ENCODE peak calls at places on chromosome 12, in five cellular contexts. One of them, this sample, is unnamed. For H3K36me3, the result is how much of the 10 kb centered on the place peaks cover.

GRCh38 chr12:63845726-63846125 is 1.2 kb downstream of the SRGAP1 start:
- DNase-seq in aorta: no peak
- DNase-seq in ovary: no peak
- DNase-seq in right atrium auricular region: no peak
- DNase-seq in neural progenitor cell: no peak
- DNase-seq in this sample: no peak

GRCh38 chr12:77229640-77230442 is 164.5 kb upstream of the E2F7 start:
- DNase-seq in neural progenitor cell: no peak
- DNase-seq in ovary: no peak
- DNase-seq in aorta: no peak
- DNase-seq in right atrium auricular region: no peak
- DNase-seq in this sample: no peak

GRCh38 chr12:72098622-72099021 is 160.0 kb downstream of the TPH2 start:
- DNase-seq in right atrium auricular region: no peak
- DNase-seq in aorta: no peak
- DNase-seq in ovary: peak
- DNase-seq in neural progenitor cell: no peak
- DNase-seq in this sample: no peak

GRCh38 chr12:22415342-22416309 is 81.1 kb upstream of the ST8SIA1 start:
- DNase-seq in neural progenitor cell: no peak
- DNase-seq in aorta: no peak
- DNase-seq in right atrium auricular region: no peak
- DNase-seq in ovary: no peak
- DNase-seq in this sample: no peak

GRCh38 chr12:1277905-1278304 is 286.9 kb downstream of the ERC1 start:
- DNase-seq in ovary: no peak
- DNase-seq in aorta: no peak
- DNase-seq in neural progenitor cell: peak
- DNase-seq in right atrium auricular region: no peak
- DNase-seq in this sample: no peak

GRCh38 chr12:107353312-107353711 is 260.0 kb upstream of the CRY1 start:
- DNase-seq in right atrium auricular region: no peak
- DNase-seq in aorta: no peak
- DNase-seq in ovary: no peak
- DNase-seq in neural progenitor cell: no peak
- DNase-seq in this sample: no peak

GRCh38 chr12:126772171-126772864 is 1494.7 kb upstream of the TMEM132C start:
- DNase-seq in neural progenitor cell: no peak
- DNase-seq in aorta: no peak
- DNase-seq in ovary: no peak
- DNase-seq in right atrium auricular region: no peak
- DNase-seq in this sample: no peak

GRCh38 chr12:92123780-92124707 is 21.6 kb downstream of the BTG1 start:
- DNase-seq in right atrium auricular region: no peak
- DNase-seq in aorta: no peak
- DNase-seq in ovary: no peak
- DNase-seq in neural progenitor cell: no peak
- DNase-seq in this sample: no peak

GRCh38 chr12:69500631-69501030 is 30.4 kb downstream of the FRS2 start:
- DNase-seq in neural progenitor cell: no peak
- DNase-seq in ovary: no peak
- DNase-seq in right atrium auricular region: no peak
- DNase-seq in aorta: no peak
- DNase-seq in this sample: no peak

GRCh38 chr12:121452356-121453021 is 52.6 kb downstream of the RNF34 start:
- DNase-seq in right atrium auricular region: no peak
- DNase-seq in ovary: no peak
- DNase-seq in aorta: no peak
- DNase-seq in neural progenitor cell: no peak
- DNase-seq in this sample: no peak

GRCh38 chr12:74538491-74539258 is 1.0 kb downstream of the ATXN7L3B start:
- DNase-seq in ovary: no peak
- DNase-seq in neural progenitor cell: no peak
- DNase-seq in right atrium auricular region: no peak
- DNase-seq in aorta: no peak
- DNase-seq in this sample: no peak

GRCh38 chr12:65765436-65765813 is 58.9 kb upstream of the HMGA2 start:
- DNase-seq in neural progenitor cell: no peak
- DNase-seq in ovary: no peak
- DNase-seq in right atrium auricular region: no peak
- DNase-seq in aorta: no peak
- DNase-seq in this sample: no peak

GRCh38 chr12:3933074-3933818 is 60.0 kb upstream of the PARP11 start:
- DNase-seq in neural progenitor cell: no peak
- DNase-seq in ovary: no peak
- DNase-seq in right atrium auricular region: no peak
- DNase-seq in aorta: no peak
- DNase-seq in this sample: no peak

GRCh38 chr12:54734196-54734950 is 86.2 kb upstream of the DCD start:
- DNase-seq in aorta: no peak
- DNase-seq in right atrium auricular region: no peak
- DNase-seq in ovary: no peak
- DNase-seq in neural progenitor cell: no peak
- DNase-seq in this sample: no peak

GRCh38 chr12:16560273-16560672 is 45.7 kb downstream of the LMO3 start:
- DNase-seq in neural progenitor cell: no peak
- DNase-seq in aorta: no peak
- DNase-seq in ovary: no peak
- DNase-seq in right atrium auricular region: no peak
- DNase-seq in this sample: no peak

GRCh38 chr12:76152161-76152807 is 67.8 kb upstream of the NAP1L1 start:
- DNase-seq in neural progenitor cell: no peak
- DNase-seq in ovary: no peak
- DNase-seq in right atrium auricular region: no peak
- DNase-seq in aorta: no peak
- DNase-seq in this sample: no peak

GRCh38 chr12:58877243-58877743 is 43.0 kb downstream of the LRIG3 start:
- DNase-seq in right atrium auricular region: no peak
- DNase-seq in ovary: no peak
- DNase-seq in aorta: no peak
- DNase-seq in neural progenitor cell: no peak
- DNase-seq in this sample: peak

GRCh38 chr12:82326905-82327503 is 31.2 kb downstream of the CCDC59 start:
- DNase-seq in aorta: no peak
- DNase-seq in ovary: no peak
- DNase-seq in neural progenitor cell: peak
- DNase-seq in right atrium auricular region: no peak
- DNase-seq in this sample: no peak

GRCh38 chr12:54601841-54602240 is 13.4 kb upstream of the PPP1R1A start:
- DNase-seq in neural progenitor cell: no peak
- DNase-seq in right atrium auricular region: no peak
- DNase-seq in aorta: no peak
- DNase-seq in ovary: no peak
- DNase-seq in this sample: no peak

GRCh38 chr12:27772328-27773049 is 7.5 kb upstream of the KLHL42 start:
- DNase-seq in ovary: no peak
- DNase-seq in neural progenitor cell: no peak
- DNase-seq in right atrium auricular region: no peak
- DNase-seq in aorta: no peak
- DNase-seq in this sample: no peak

GRCh38 chr12:107368586-107368985 is 275.2 kb upstream of the CRY1 start:
- DNase-seq in neural progenitor cell: no peak
- DNase-seq in right atrium auricular region: no peak
- DNase-seq in ovary: no peak
- DNase-seq in aorta: no peak
- DNase-seq in this sample: no peak

GRCh38 chr12:50620050-50620974 is 115.5 kb downstream of the DIP2B start:
- DNase-seq in ovary: no peak
- DNase-seq in right atrium auricular region: no peak
- DNase-seq in neural progenitor cell: peak
- DNase-seq in aorta: no peak
- DNase-seq in this sample: peak

GRCh38 chr12:123094349-123095073 is 56.4 kb downstream of the PITPNM2 start:
- DNase-seq in right atrium auricular region: no peak
- DNase-seq in neural progenitor cell: no peak
- DNase-seq in aorta: peak
- DNase-seq in ovary: peak
- DNase-seq in this sample: no peak

GRCh38 chr12:68695454-68695853 is 8.7 kb downstream of the NUP107 start:
- DNase-seq in right atrium auricular region: no peak
- DNase-seq in ovary: no peak
- DNase-seq in neural progenitor cell: no peak
- DNase-seq in aorta: no peak
- DNase-seq in this sample: no peak

GRCh38 chr12:106724934-106725333 is 49.5 kb upstream of the RIC8B start:
- DNase-seq in right atrium auricular region: no peak
- DNase-seq in ovary: no peak
- DNase-seq in aorta: no peak
- DNase-seq in neural progenitor cell: no peak
- DNase-seq in this sample: no peak

GRCh38 chr12:53048780-53049401 is 974 bp upstream of the TNS2 start:
- DNase-seq in neural progenitor cell: peak
- DNase-seq in right atrium auricular region: no peak
- DNase-seq in ovary: peak
- DNase-seq in aorta: peak
- DNase-seq in this sample: peak

GRCh38 chr12:114955414-114956014 is 271.5 kb upstream of the TBX3 start:
- DNase-seq in right atrium auricular region: no peak
- DNase-seq in neural progenitor cell: no peak
- DNase-seq in ovary: no peak
- DNase-seq in aorta: no peak
- DNase-seq in this sample: no peak

GRCh38 chr12:46364777-46365580 is 7.6 kb downstream of the SLC38A2 start:
- DNase-seq in ovary: peak
- DNase-seq in aorta: no peak
- DNase-seq in right atrium auricular region: peak
- DNase-seq in neural progenitor cell: no peak
- DNase-seq in this sample: no peak

GRCh38 chr12:121295123-121295745 is 1.3 kb downstream of the CAMKK2 start:
- DNase-seq in right atrium auricular region: no peak
- DNase-seq in aorta: no peak
- DNase-seq in neural progenitor cell: peak
- DNase-seq in ovary: no peak
- DNase-seq in this sample: no peak

GRCh38 chr12:126069549-126070165 is 1004.4 kb downstream of the AACS start:
- DNase-seq in ovary: no peak
- DNase-seq in right atrium auricular region: no peak
- DNase-seq in aorta: no peak
- DNase-seq in neural progenitor cell: peak
- DNase-seq in this sample: no peak

GRCh38 chr12:91529829-91530228 is 347.2 kb upstream of the DCN start:
- DNase-seq in neural progenitor cell: no peak
- DNase-seq in ovary: no peak
- DNase-seq in aorta: no peak
- DNase-seq in right atrium auricular region: no peak
- DNase-seq in this sample: no peak

GRCh38 chr12:51437471-51437870 is 12.8 kb downstream of the SLC4A8 start:
- DNase-seq in ovary: no peak
- DNase-seq in neural progenitor cell: no peak
- DNase-seq in right atrium auricular region: no peak
- DNase-seq in aorta: no peak
- DNase-seq in this sample: no peak

GRCh38 chr12:31906581-31907286 is 52.5 kb upstream of the RESF1 start:
- DNase-seq in right atrium auricular region: no peak
- DNase-seq in neural progenitor cell: no peak
- DNase-seq in aorta: no peak
- DNase-seq in ovary: no peak
- DNase-seq in this sample: no peak

GRCh38 chr12:71046215-71046614 is 111.6 kb downstream of the TSPAN8 start:
- DNase-seq in aorta: no peak
- DNase-seq in ovary: no peak
- DNase-seq in neural progenitor cell: no peak
- DNase-seq in right atrium auricular region: no peak
- DNase-seq in this sample: no peak

GRCh38 chr12:109458086-109458485 is 19.0 kb downstream of the KCTD10 start:
- DNase-seq in ovary: no peak
- DNase-seq in right atrium auricular region: no peak
- DNase-seq in aorta: no peak
- DNase-seq in neural progenitor cell: no peak
- DNase-seq in this sample: no peak
- H3K36me3 ChIP-seq in ovary: under half
- H3K36me3 ChIP-seq in right atrium auricular region: half or more
- H3K36me3 ChIP-seq in aorta: under half
- H3K36me3 ChIP-seq in neural progenitor cell: under half
- H3K36me3 ChIP-seq in this sample: half or more

DNA sequence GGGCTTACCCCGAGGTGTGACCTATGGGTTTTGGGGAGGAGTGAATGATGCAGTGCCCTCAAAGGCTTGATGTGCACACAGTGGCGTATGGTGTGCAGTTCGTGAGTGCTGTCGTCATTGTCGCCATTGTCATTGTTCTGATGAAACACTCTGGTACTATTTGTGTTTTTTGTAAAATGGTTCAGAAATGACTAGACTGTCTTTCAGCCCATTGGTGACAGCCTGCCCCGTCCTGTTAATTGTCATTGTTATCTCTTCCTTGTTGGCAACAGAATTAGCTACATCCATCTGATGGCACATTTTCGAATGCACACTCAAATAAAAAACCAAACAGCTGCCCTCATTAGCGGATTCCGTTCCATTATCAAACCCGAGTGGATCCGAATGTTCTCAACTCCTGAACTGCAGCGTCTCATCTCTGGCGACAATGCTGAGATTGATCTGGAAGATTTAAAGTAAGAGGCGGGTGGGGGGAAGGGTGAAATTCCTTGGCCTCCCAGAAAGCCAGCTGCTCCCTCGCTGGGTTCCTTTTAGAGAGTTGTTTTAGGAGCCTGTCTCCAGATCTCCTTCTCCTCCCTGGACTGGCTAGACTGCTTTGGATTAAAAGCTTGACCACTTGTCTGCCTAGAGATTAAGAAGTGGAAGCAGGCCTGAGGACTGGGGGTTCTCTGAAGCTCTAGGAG is 43.5 kb downstream of the MMAB start:
- DNase-seq in right atrium auricular region: no peak
- DNase-seq in aorta: peak
- DNase-seq in neural progenitor cell: peak
- DNase-seq in ovary: no peak
- DNase-seq in this sample: no peak
- H3K36me3 ChIP-seq in right atrium auricular region: half or more
- H3K36me3 ChIP-seq in aorta: under half
- H3K36me3 ChIP-seq in neural progenitor cell: under half
- H3K36me3 ChIP-seq in ovary: under half
- H3K36me3 ChIP-seq in this sample: under half

GRCh38 chr12:117180790-117181467 is 9.3 kb downstream of the FBXO21 start:
- DNase-seq in ovary: no peak
- DNase-seq in right atrium auricular region: no peak
- DNase-seq in aorta: no peak
- DNase-seq in neural progenitor cell: no peak
- DNase-seq in this sample: no peak
- H3K36me3 ChIP-seq in ovary: under half
- H3K36me3 ChIP-seq in right atrium auricular region: half or more
- H3K36me3 ChIP-seq in aorta: under half
- H3K36me3 ChIP-seq in neural progenitor cell: under half
- H3K36me3 ChIP-seq in this sample: half or more

DNA sequence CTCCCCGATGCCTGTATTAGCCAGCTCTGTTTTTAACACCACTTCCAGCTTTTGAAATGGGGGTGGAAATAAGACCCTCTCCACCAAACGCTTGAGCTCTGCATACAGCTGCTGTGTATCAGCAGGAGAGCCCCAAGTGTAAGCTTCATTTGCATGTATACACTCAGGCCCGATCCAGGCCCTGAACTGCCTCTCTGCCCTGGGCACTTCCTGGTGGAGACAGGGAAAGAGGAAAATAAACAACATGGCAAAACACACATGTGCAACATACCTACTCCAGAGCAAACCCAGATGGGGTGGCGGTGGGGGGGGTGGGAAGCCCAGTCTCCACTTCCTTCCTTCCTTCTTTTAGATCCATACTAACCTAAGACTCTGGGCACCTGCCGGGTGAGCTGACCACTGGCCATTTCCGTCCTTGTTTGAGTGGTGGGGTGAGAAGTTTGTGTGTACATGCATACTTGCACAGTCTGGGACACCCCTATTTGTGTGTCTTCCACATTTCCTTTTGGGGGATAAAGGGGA is 55.3 kb downstream of the RBM19 start:
- DNase-seq in aorta: no peak
- DNase-seq in right atrium auricular region: no peak
- DNase-seq in neural progenitor cell: no peak
- DNase-seq in ovary: no peak
- DNase-seq in this sample: no peak
- H3K36me3 ChIP-seq in aorta: under half
- H3K36me3 ChIP-seq in right atrium auricular region: under half
- H3K36me3 ChIP-seq in neural progenitor cell: under half
- H3K36me3 ChIP-seq in ovary: under half
- H3K36me3 ChIP-seq in this sample: under half

This sample was measured in RWPE2.